ENCODE peak calls at places on chromosome 15, in seven cellular contexts. C is T-cell, K is colonic mucosa, W is GM10248, T is GM12892, Q is pancreas, A is NCI-H510A treated with DMSO at 0.1 percent for 48 hours. S is an unnamed sample.
A peak's percentile ranks its signal among the peaks of the same experiment; 100 is the strongest.

GRCh38 chr15:100167884-100168375 is 173.8 kb downstream of the ADAMTS17 start:
- DNase-seq in T (no peak), W (no peak), K (no peak), Q (no peak), C (no peak), A (no peak), S (no peak)

GRCh38 chr15:41832875-41833274 is 5.0 kb downstream of the JMJD7 start:
- DNase-seq in C (no peak), A (peak; percentile 84), Q (no peak), T (no peak), W (no peak), K (no peak), S (no peak)

GRCh38 chr15:89815769-89816168 is 1.1 kb upstream of the ANPEP start:
- DNase-seq in A (no peak), T (no peak), C (no peak), Q (no peak), K (no peak), W (no peak), S (no peak)

GRCh38 chr15:42940527-42940926 is 19.9 kb upstream of the TTBK2 start:
- DNase-seq in T (no peak), A (no peak), Q (no peak), C (no peak), K (no peak), W (no peak), S (no peak)

GRCh38 chr15:79090487-79091203 is at the start of gene RASGRF1:
- DNase-seq in C (no peak), K (peak; percentile 16), W (no peak), T (no peak), Q (no peak), A (no peak), S (no peak)

GRCh38 chr15:80779658-80780415 is 667 bp downstream of the CEMIP start:
- DNase-seq in A (peak; percentile 58), C (no peak), W (no peak), T (no peak), K (peak; percentile 33), Q (peak; percentile 68), S (peak; percentile 11)

GRCh38 chr15:37031198-37031597 is 69.2 kb downstream of the MEIS2 start:
- DNase-seq in T (no peak), C (no peak), W (no peak), Q (no peak), A (no peak), K (no peak), S (no peak)

GRCh38 chr15:42273900-42274692 is 863 bp upstream of the TMEM87A start:
- DNase-seq in Q (peak; percentile 73), T (peak; percentile 13), A (peak; percentile 65), C (peak; percentile 57), K (peak; percentile 82), W (peak; percentile 53), S (peak; percentile 69)

GRCh38 chr15:81536296-81536695 is 162.3 kb upstream of the TMC3 start:
- DNase-seq in Q (no peak), T (no peak), C (no peak), K (no peak), W (no peak), A (no peak), S (no peak)

GRCh38 chr15:88920186-88920891 is 7.2 kb upstream of the MFGE8 start:
- DNase-seq in C (no peak), W (no peak), Q (no peak), T (no peak), K (no peak), A (no peak), S (no peak)

S was measured in NCI-H82.